ENCODE peak calls at places on chromosomes 13 and 19, in four cellular contexts. I, X, F and E are unnamed samples.
A peak's percentile ranks its signal among the peaks of the same experiment; 100 is the strongest.

GRCh38 chr13:29934531-29935308 is 84.3 kb upstream of the UBL3 start:
- DNase-seq in X (no peak), I (no peak), F (no peak), E (no peak)

GRCh38 chr19:45716314-45717130 is 14.2 kb downstream of the FBXO46 start:
- DNase-seq in F (peak; percentile 33), I (peak; percentile 57), X (no peak), E (no peak)

GRCh38 chr13:75308222-75308621 is 173.7 kb downstream of the TBC1D4 start:
- DNase-seq in X (no peak), I (no peak), F (no peak), E (no peak)

GRCh38 chr13:65095697-65096096 is 2134.4 kb downstream of the PCDH9 start:
- DNase-seq in I (peak; percentile 69), X (no peak), F (no peak), E (no peak)

GRCh38 chr19:1465191-1466016 is 13.6 kb downstream of the C19orf25 start:
- DNase-seq in F (no peak), X (no peak), I (no peak), E (peak; percentile 74)

GRCh38 chr13:72953391-72953960 is 105.3 kb upstream of the KLF5 start:
- DNase-seq in I (no peak), X (no peak), F (no peak), E (no peak)

GRCh38 chr19:55553217-55554182 is 8.2 kb upstream of the SBK3 start:
- DNase-seq in F (no peak), I (no peak), X (no peak), E (no peak)

GRCh38 chr19:5397804-5398692 is 57.2 kb upstream of the ZNRF4 start:
- DNase-seq in F (peak; percentile 72), X (no peak), I (peak; percentile 81), E (peak; percentile 55)

GRCh38 chr13:109764474-109765292 is 21.7 kb downstream of the IRS2 start:
- DNase-seq in X (no peak), F (no peak), I (peak; percentile 64), E (no peak)

GRCh38 chr13:85970727-85971126 is 171.5 kb upstream of the SLITRK6 start:
- DNase-seq in I (no peak), X (no peak), F (no peak), E (no peak)

GRCh38 chr13:59494560-59494970 is 669.2 kb downstream of the DIAPH3 start:
- DNase-seq in I (no peak), X (no peak), F (peak; percentile 13), E (no peak)

GRCh38 chr13:37621811-37622361 is 23.3 kb upstream of the POSTN start:
- DNase-seq in F (no peak), X (no peak), I (no peak), E (no peak)

GRCh38 chr19:23996549-23996948 is 81.9 kb downstream of the ZNF726 start:
- DNase-seq in F (peak; percentile 65), X (no peak), I (peak; percentile 57), E (peak; percentile 33)

GRCh38 chr19:46371371-46371901 is 24.5 kb downstream of the PPP5C start:
- DNase-seq in X (no peak), I (no peak), F (no peak), E (no peak)

GRCh38 chr19:42199440-42200115 is 17.9 kb downstream of the DEDD2 start:
- DNase-seq in X (peak; percentile 68), F (peak; percentile 88), I (no peak), E (peak; percentile 54)

GRCh38 chr13:73810647-73811046 is 323.6 kb downstream of the KLF12 start:
- DNase-seq in I (no peak), X (no peak), F (no peak), E (no peak)

GRCh38 chr19:41299755-41300089 is 10.2 kb upstream of the CCDC97 start:
- DNase-seq in X (no peak), I (no peak), F (no peak), E (no peak)

GRCh38 chr13:29743229-29743786 is 107.1 kb downstream of the UBL3 start:
- DNase-seq in F (no peak), I (peak; percentile 49), X (no peak), E (no peak)

GRCh38 chr13:23687614-23688013 is 117.4 kb downstream of the TNFRSF19 start:
- DNase-seq in X (no peak), I (no peak), F (no peak), E (no peak)

GRCh38 chr13:32297206-32297605 is 18.0 kb downstream of the ZAR1L start:
- DNase-seq in F (no peak), X (no peak), I (no peak), E (no peak)

GRCh38 chr13:23673867-23674605 is 103.8 kb downstream of the TNFRSF19 start:
- DNase-seq in I (no peak), F (no peak), X (no peak), E (no peak)

GRCh38 chr19:1102407-1103106 is 1.2 kb upstream of the GPX4 start:
- DNase-seq in F (no peak), I (no peak), X (peak; percentile 93), E (no peak)

GRCh38 chr19:55563261-55563690 is 17.4 kb downstream of the ZNF579 start:
- DNase-seq in F (no peak), X (no peak), I (peak; percentile 46), E (no peak)

GRCh38 chr19:30906871-30907270 is 442.4 kb downstream of the TSHZ3 start:
- DNase-seq in F (no peak), I (no peak), X (no peak), E (no peak)

GRCh38 chr19:41870401-41870873 is 6.6 kb upstream of the CD79A start:
- DNase-seq in F (no peak), I (peak; percentile 22), X (no peak), E (no peak)

DNA sequence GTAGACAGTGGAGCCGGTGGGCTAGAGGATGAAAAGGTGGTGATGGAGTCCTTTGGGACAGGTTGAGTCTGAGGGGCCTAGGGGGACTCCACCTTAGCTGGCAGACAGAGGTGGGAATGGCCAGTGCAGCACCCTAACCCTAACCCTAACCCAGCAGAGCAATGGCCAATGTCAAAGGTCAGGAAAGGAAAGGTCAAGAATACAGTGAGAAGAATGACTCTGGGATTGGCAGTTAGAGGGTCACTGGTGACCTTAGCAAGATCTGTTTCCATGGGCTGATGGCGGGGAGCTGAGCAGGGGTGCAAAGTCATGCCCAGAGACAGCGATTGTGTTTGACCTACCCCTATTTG is 16.6 kb downstream of the GNA15 start:
- DNase-seq in F (no peak), I (no peak), X (no peak), E (no peak)
- TF ChIP-seq USF1 in F (no peak), I (no peak), X (no peak), E (no peak)

GRCh38 chr13:70087247-70087646 is 20.4 kb upstream of the ATXN8OS start:
- DNase-seq in F (no peak), X (no peak), I (no peak), E (no peak)
- TF ChIP-seq USF1 in F (no peak), X (no peak), I (no peak), E (no peak)

DNA sequence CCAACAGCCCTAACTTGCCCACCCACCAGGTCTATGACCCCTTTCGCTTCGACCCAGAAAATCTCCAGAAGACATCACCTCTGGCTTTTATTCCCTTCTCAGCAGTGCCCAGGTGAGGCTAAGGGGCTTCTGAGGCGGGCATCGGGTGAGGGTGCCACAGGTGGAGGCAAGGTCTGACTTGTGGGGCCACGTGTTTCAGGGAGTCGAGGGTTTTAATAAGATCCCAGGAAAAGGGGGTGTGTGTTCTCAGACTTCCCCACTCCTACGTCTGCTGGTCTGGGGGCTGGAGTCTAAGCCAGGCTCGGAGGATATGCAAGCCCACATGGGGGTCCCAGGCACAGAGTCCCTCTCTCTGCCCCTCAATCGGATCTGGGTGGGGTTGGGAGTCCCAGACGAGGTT is 30.9 kb upstream of the CYP4F8 start:
- DNase-seq in F (no peak), I (no peak), X (no peak), E (no peak)
- TF ChIP-seq USF1 in F (no peak), I (no peak), X (no peak), E (no peak)

GRCh38 chr13:97211357-97211756 is 10.8 kb upstream of the MBNL2 start:
- DNase-seq in X (no peak), I (no peak), F (no peak), E (no peak)
- TF ChIP-seq USF1 in X (no peak), I (no peak), F (no peak), E (no peak)

DNA sequence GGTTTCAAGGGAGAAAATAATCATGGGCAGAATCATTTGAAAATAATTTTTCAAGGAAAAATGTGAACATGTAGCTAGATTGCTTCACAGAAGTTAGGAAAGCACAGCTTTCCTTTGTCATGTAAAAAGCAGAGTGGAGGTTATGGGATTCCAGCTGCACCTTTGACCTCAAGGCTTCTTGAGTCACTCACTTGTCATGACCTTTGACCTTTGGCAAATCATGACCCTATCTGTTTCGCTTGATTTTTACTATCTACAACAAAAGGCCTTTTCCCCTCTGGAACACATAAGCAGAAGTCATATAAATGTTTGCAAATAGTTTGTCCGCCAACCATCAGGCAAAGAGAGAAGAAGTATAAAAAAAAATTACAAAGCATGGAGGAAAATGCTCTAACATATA is 210.7 kb upstream of the MIR17HG start:
- DNase-seq in I (no peak), F (peak; percentile 67), X (no peak), E (no peak)
- TF ChIP-seq USF1 in I (no peak), F (no peak), X (no peak), E (no peak)

GRCh38 chr19:18833849-18834643 is 2.3 kb downstream of the UPF1 start:
- DNase-seq in I (no peak), X (no peak), F (no peak), E (no peak)
- TF ChIP-seq USF1 in I (no peak), X (no peak), F (no peak), E (no peak)

GRCh38 chr13:27374650-27375049 is 49.8 kb upstream of the GTF3A start:
- DNase-seq in X (no peak), I (peak; percentile 75), F (peak; percentile 64), E (peak; percentile 66)
- TF ChIP-seq USF1 in X (no peak), I (no peak), F (no peak), E (no peak)

GRCh38 chr13:98482476-98483444 is 94.1 kb downstream of the STK24 start:
- DNase-seq in X (no peak), I (no peak), F (no peak), E (no peak)
- TF ChIP-seq USF1 in X (no peak), I (no peak), F (no peak), E (no peak)

DNA sequence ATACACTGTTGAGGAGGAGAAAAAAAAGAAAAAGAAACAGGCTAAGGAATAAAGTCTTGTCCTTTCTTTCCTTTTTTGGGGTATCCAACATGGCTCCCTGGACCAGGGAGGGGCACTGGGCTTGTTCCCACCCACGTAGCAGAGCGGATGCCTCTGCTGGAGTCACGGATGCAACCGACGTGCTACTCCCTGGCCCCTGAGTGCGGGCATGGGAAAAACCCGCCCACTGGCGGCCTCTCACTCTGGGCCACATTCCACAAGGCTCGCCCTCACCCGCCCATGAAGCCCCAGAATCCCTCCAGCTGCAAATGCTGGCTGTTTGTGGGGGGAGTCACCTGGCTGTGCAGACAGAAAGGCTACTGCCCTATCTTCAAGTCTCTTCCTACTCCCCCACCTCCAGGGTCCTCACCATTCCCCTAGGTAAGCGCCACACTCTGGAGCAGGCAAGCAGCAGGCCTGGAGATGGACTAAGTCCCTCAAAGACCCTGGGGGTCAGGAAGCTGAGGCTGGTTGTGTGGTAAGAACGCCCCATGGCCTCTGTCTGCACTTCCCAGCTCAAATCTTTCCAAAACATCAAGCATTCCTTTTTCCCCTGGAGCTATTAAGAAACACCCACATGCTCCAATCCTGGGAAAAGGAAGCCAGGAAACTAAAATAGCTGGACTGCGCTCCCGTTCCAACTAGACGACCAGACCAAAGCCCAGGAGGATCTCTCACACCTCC is 17.8 kb upstream of the EPHX3 start:
- DNase-seq in F (no peak), I (no peak), X (no peak), E (no peak)
- TF ChIP-seq USF1 in F (no peak), I (no peak), X (no peak), E (no peak)